ENCODE peak calls at places on chromosome 15, in seven cellular contexts. D is transverse colon, M is HCT116, Z is GM23338, T is sigmoid colon, R is breast epithelium, E is HepG2. A is an unnamed sample. For H3K36me3, the result is how much of the 10 kb centered on the place peaks cover.

GRCh38 chr15:90960316-90961091 is 5.8 kb downstream of the RCCD1 start:
- DNase-seq in T (no peak), M (no peak), Z (no peak), R (no peak), D (no peak), E (no peak), A (no peak)

GRCh38 chr15:63923993-63924950 is 90.5 kb upstream of the HERC1 start:
- DNase-seq in E (no peak), D (no peak), M (no peak), T (no peak), Z (no peak), R (no peak), A (no peak)

GRCh38 chr15:70379938-70380337 is 282.2 kb upstream of the TLE3 start:
- DNase-seq in E (no peak), D (no peak), M (no peak), R (peak), Z (no peak), T (peak), A (no peak)

GRCh38 chr15:40320931-40321371 is 2.5 kb upstream of the INAFM2 start:
- DNase-seq in D (peak), R (no peak), M (peak), Z (peak), T (peak), E (peak), A (no peak)

GRCh38 chr15:43423793-43424192 is 52.9 kb downstream of the TUBGCP4 start:
- DNase-seq in R (no peak), E (no peak), T (no peak), Z (no peak), M (no peak), D (no peak), A (no peak)

GRCh38 chr15:83153288-83153687 is 45.8 kb downstream of the TM6SF1 start:
- DNase-seq in E (no peak), Z (no peak), T (no peak), R (no peak), D (no peak), M (no peak), A (no peak)

GRCh38 chr15:77597804-77598453 is 34.8 kb downstream of the LINGO1 start:
- DNase-seq in Z (no peak), E (no peak), M (no peak), T (no peak), D (no peak), R (no peak), A (no peak)

GRCh38 chr15:32671339-32672325 is 30.1 kb downstream of the SCG5 start:
- DNase-seq in M (no peak), E (no peak), Z (no peak), T (no peak), D (no peak), R (no peak), A (no peak)

GRCh38 chr15:35481992-35482391 is 64.0 kb downstream of the DPH6 start:
- DNase-seq in E (no peak), Z (peak), M (peak), R (no peak), D (no peak), T (no peak), A (peak)

GRCh38 chr15:57795261-57795660 is 88.7 kb downstream of the POLR2M start:
- DNase-seq in R (no peak), T (no peak), E (no peak), M (no peak), Z (no peak), D (no peak), A (no peak)

GRCh38 chr15:45903283-45903682 is 268.5 kb downstream of the SQOR start:
- DNase-seq in D (no peak), R (no peak), E (no peak), M (no peak), T (no peak), Z (no peak), A (no peak)

GRCh38 chr15:64896371-64897069 is 15.2 kb upstream of the ANKDD1A start:
- DNase-seq in Z (no peak), R (no peak), T (no peak), E (no peak), D (no peak), M (no peak), A (no peak)

GRCh38 chr15:79474252-79474651 is 42.1 kb downstream of the MINAR1 start:
- DNase-seq in R (no peak), D (no peak), M (no peak), T (no peak), Z (no peak), E (no peak), A (no peak)

GRCh38 chr15:51195459-51195858 is 100.8 kb upstream of the TNFAIP8L3 start:
- DNase-seq in T (no peak), E (no peak), D (no peak), R (no peak), M (no peak), Z (no peak), A (no peak)

GRCh38 chr15:68387288-68388143 is 44.4 kb downstream of the ITGA11 start:
- DNase-seq in M (no peak), Z (no peak), T (peak), R (no peak), D (no peak), E (no peak), A (no peak)

GRCh38 chr15:31347067-31347975 is 20.7 kb downstream of the KLF13 start:
- DNase-seq in T (no peak), E (no peak), M (no peak), D (no peak), Z (no peak), R (no peak), A (no peak)

GRCh38 chr15:45205192-45205591 is 17.4 kb upstream of the SHF start:
- DNase-seq in R (no peak), M (peak), D (peak), T (no peak), Z (peak), E (peak), A (peak)

GRCh38 chr15:62658498-62658897 is 384.0 kb upstream of the TPM1 start:
- DNase-seq in T (no peak), D (no peak), E (no peak), R (no peak), M (no peak), Z (no peak), A (no peak)

GRCh38 chr15:58340176-58340575 is 91.6 kb upstream of the LIPC start:
- DNase-seq in D (no peak), M (no peak), T (no peak), R (no peak), E (no peak), Z (no peak), A (no peak)

GRCh38 chr15:24858737-24859601 is 95.8 kb upstream of the SNRPN start:
- DNase-seq in D (no peak), T (no peak), E (no peak), R (no peak), M (no peak), Z (peak), A (no peak)

GRCh38 chr15:101439285-101439919 is 50.1 kb downstream of the PCSK6 start:
- DNase-seq in E (peak), M (no peak), T (no peak), Z (no peak), D (no peak), R (peak), A (no peak)

GRCh38 chr15:69852482-69853275 is 245.0 kb downstream of the TLE3 start:
- DNase-seq in Z (no peak), R (no peak), M (no peak), D (no peak), T (no peak), E (no peak), A (no peak)

GRCh38 chr15:98914626-98915025 is 93.0 kb downstream of the PGPEP1L start:
- DNase-seq in T (peak), Z (no peak), M (no peak), D (no peak), E (no peak), R (no peak), A (no peak)

GRCh38 chr15:38642689-38643270 is 78.2 kb upstream of the RASGRP1 start:
- DNase-seq in M (no peak), Z (peak), D (no peak), R (no peak), E (no peak), T (no peak), A (no peak)

GRCh38 chr15:83046558-83047127 is 20.4 kb downstream of the BTBD1 start:
- DNase-seq in M (no peak), D (no peak), Z (no peak), E (no peak), R (no peak), T (no peak), A (no peak)

GRCh38 chr15:94692697-94693096 is 461.3 kb downstream of the MCTP2 start:
- DNase-seq in T (no peak), Z (no peak), E (no peak), R (no peak), D (no peak), M (no peak), A (no peak)

GRCh38 chr15:85858586-85859375 is 64.1 kb upstream of the KLHL25 start:
- DNase-seq in T (peak), D (peak), M (peak), R (no peak), Z (peak), E (peak), A (no peak)

GRCh38 chr15:49621327-49622210 is 721 bp downstream of the DTWD1 start:
- DNase-seq in T (no peak), M (no peak), D (no peak), Z (peak), E (no peak), R (no peak), A (no peak)

GRCh38 chr15:70698991-70699390 is 64.4 kb downstream of the UACA start:
- DNase-seq in D (no peak), M (no peak), Z (no peak), R (no peak), E (no peak), T (no peak), A (no peak)

GRCh38 chr15:100759116-100759515 is 120.5 kb upstream of the ALDH1A3 start:
- DNase-seq in M (no peak), R (no peak), T (no peak), Z (no peak), E (no peak), D (no peak), A (no peak)

GRCh38 chr15:31483924-31484368 is 157.3 kb downstream of the KLF13 start:
- DNase-seq in D (no peak), R (peak), E (no peak), T (no peak), Z (peak), M (no peak), A (no peak)

GRCh38 chr15:35168464-35168863 is 83.4 kb upstream of the NANOGP8 start:
- DNase-seq in D (no peak), Z (no peak), R (no peak), E (no peak), M (no peak), T (no peak), A (no peak)

GRCh38 chr15:25481208-25481862 is 42.5 kb upstream of the UBE3A start:
- DNase-seq in D (peak), E (no peak), R (no peak), T (no peak), Z (peak), M (no peak), A (no peak)

GRCh38 chr15:85755471-85755870 is 39.3 kb downstream of the KLHL25 start:
- DNase-seq in D (peak), Z (no peak), R (no peak), M (no peak), T (peak), E (no peak), A (no peak)

GRCh38 chr15:92884459-92884812 is 15.7 kb upstream of the CHD2 start:
- DNase-seq in D (no peak), R (no peak), Z (no peak), M (no peak), T (no peak), E (no peak), A (no peak)

GRCh38 chr15:92881838-92882696 is 18.1 kb upstream of the CHD2 start:
- DNase-seq in D (peak), T (peak), M (peak), Z (peak), R (peak), E (peak), A (peak)

GRCh38 chr15:92881570-92881837 is 18.6 kb upstream of the CHD2 start:
- DNase-seq in Z (no peak), E (no peak), D (no peak), R (no peak), T (no peak), M (no peak), A (no peak)

GRCh38 chr15:92883643-92884458 is 16.3 kb upstream of the CHD2 start:
- DNase-seq in E (no peak), R (no peak), Z (peak), D (no peak), M (no peak), T (no peak), A (peak)

DNA sequence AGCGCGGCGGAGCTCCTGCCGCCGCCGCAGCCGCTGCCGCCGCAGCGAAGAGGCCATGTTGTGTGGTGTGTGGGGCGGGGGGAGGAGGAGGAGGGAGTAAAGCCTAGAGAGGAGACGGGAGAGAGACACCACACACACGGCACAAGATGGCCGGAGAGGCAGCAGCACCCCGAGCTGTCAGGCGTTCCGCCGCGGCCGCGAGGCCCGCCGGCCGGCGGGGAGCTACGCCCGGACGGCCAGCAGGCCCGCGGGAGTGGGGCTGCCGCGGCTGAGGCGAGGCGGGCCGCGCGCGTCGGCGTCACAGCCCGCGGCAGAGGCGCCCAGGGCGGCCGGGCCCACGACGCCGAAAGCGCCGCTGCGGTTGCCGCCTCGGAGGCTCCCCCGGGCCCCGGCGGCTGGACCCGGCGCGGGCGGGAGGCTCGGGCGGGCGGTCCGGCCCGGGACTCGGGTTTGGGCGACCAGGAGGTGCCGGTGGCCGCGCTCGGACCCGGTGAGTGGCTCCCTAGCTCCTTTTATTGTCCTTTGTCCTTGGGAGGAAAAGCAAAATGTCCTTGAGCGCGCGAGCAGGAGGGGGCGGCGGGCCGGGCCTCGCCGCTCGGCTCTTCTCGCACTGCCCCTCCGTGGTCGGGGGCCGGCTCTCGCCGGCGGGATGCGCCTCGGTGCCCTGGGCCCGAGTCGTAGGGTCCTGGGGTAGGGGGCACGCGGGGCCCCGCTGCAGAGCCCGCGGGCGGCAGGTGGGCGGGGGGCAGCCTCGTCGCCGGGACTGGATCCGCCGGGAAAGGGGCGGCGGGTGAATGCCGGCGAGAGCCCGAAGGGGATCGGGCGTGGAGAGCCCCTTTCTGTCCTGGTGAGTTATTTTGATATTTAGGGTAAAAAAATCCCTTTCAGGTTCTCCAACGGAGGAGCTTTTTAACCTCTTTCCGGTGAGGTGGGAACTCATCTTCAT is 17.2 kb upstream of the CHD2 start:
- DNase-seq in D (no peak), T (no peak), R (no peak), Z (no peak), M (no peak), E (no peak), A (no peak)
- TF ChIP-seq POLR2AphosphoS5 in D (peak), T (peak), R (peak), Z (no peak), M (peak), E (peak), A (peak)

GRCh38 chr15:72733941-72734738 is 48.1 kb downstream of the BBS4 start:
- DNase-seq in M (no peak), R (no peak), Z (no peak), E (no peak), D (no peak), T (no peak), A (no peak)
- H3K36me3 ChIP-seq in M (under half), R (under half), Z (under half), E (under half), D (under half), T (half or more), A (under half)

DNA sequence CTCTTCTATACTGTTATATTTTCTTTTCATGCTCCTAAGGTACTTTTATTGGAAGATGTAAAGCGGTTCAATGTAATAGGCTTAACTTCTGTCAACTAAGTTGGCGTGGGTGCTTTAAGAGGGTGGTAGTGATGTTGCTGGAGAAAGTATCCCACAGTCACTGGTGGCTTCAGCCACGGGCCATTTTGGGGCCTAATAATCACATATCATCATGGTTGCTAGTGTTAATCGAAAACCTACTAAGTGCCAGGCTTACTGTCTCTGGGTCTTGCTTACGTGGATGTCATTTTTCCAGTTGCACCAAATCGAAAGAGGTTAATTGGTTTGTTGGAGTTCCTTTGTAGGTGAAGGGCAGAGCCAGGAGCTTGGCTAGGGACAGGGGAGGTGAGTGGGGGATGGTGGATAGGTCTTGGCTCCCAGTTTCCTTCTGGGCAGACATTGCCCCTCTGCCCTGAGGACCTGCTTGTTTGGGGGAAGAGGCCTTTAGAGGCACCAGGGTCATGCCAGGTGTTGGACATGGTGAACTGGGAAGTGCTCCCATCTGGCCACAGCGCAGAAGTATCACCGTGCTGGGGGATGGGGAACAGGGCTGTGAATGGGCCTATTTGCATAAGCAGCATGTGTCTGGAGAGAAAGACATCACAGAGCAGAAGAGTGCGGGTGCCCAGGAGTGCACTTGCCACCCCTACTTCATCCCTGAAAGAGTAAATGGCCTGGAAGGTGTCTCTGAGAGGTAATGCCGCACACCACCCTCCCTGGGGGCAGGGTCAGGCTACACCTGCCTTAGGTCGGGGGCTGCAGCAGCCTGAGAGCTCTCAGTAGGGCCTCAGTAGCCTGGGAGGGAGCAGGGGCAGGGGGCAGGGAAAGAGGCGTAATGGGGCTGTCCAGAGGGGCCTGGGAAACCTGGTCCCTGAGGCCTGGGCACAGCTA is 62.4 kb upstream of the POLG start:
- DNase-seq in D (no peak), R (no peak), E (no peak), T (no peak), M (no peak), Z (peak), A (no peak)
- TF ChIP-seq POLR2AphosphoS5 in D (no peak), R (no peak), E (no peak), T (no peak), M (no peak), Z (no peak), A (no peak)

GRCh38 chr15:72474912-72475601 is 927 bp downstream of the ARIH1 start:
- DNase-seq in E (peak), Z (peak), M (peak), R (peak), T (peak), D (peak), A (peak)
- H3K36me3 ChIP-seq in E (under half), Z (under half), M (under half), R (under half), T (under half), D (under half), A (under half)

GRCh38 chr15:67097424-67097823 is 32.0 kb downstream of the SMAD3 start:
- DNase-seq in Z (no peak), E (no peak), R (no peak), D (no peak), M (no peak), T (no peak), A (no peak)

GRCh38 chr15:67100124-67100791 is 34.9 kb downstream of the SMAD3 start:
- DNase-seq in M (no peak), D (no peak), T (no peak), Z (no peak), R (no peak), E (no peak), A (no peak)

GRCh38 chr15:67098768-67099282 is 33.4 kb downstream of the SMAD3 start:
- DNase-seq in R (no peak), M (no peak), T (no peak), D (no peak), E (peak), Z (no peak), A (no peak)

GRCh38 chr15:67096536-67097294 is 31.3 kb downstream of the SMAD3 start:
- DNase-seq in M (no peak), E (no peak), R (no peak), D (no peak), T (no peak), Z (no peak), A (no peak)

DNA sequence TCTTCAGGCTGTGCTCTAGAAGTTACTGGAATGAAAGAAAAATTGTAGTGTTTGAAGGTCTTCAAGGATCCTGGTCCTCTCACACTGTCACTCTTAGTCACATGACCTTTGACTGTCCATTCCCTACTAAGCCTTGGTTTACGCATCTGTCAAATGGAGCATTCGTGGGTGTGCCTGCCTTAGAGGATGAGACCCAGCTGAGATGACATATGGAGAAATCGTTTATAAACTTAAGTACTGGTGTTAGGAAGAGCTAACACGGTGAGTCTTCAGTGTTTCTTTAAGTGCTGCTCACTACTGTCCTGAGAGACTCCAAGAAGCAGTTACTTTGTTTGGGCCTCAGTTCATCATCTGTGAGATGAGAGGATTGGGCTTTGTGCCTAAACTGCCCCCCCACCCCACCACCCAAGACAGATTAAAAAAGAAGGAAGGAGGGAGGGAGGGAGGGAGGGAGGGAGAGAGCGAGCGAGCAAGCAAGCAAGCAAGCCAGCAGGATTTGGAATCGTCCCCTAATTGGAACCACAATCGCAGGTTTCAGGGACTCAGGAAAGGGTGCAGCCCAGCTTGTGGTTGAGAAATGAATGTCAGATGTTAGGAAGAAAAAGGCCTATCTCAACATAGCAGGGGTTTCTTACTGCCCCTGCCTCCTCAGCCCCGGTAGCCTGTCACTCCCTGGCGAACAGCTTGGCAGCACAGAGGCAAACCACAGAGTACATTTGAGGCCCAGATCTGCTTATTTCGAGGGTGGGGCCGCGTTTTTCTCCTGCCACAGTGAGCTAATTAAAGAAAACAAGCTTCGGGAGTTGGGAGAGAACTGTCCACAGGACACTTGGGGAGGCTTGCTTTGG is 32.7 kb downstream of the SMAD3 start:
- DNase-seq in R (peak), Z (no peak), T (peak), E (no peak), D (peak), M (no peak), A (no peak)
- TF ChIP-seq POLR2AphosphoS5 in R (no peak), Z (no peak), T (no peak), E (no peak), D (no peak), M (no peak), A (no peak)

GRCh38 chr15:80942266-80942665 is 47.4 kb downstream of the MESD start:
- DNase-seq in R (no peak), Z (no peak), E (no peak), T (no peak), M (no peak), D (no peak), A (no peak)
- H3K36me3 ChIP-seq in R (under half), Z (under half), E (under half), T (under half), M (under half), D (under half), A (under half)

A was measured in Panc1.